ENCODE peak calls at places on chromosomes 11 and 22, in seven cellular contexts. X, F, Y, V, M, Q and E are unnamed samples.

GRCh38 chr11:67438121-67438902 is 830 bp upstream of the PTPRCAP start:
- DNase-seq in F (peak), Y (no peak), V (no peak), Q (no peak), M (no peak), X (no peak), E (no peak)

GRCh38 chr11:73237471-73238290 is 19.6 kb downstream of the P2RY2 start:
- DNase-seq in F (no peak), X (peak), M (peak), V (no peak), Y (peak), Q (no peak), E (peak)

GRCh38 chr11:71284525-71285092 is 32.2 kb upstream of the SHANK2 start:
- DNase-seq in M (no peak), V (no peak), X (no peak), F (peak), Q (no peak), Y (peak), E (no peak)

GRCh38 chr11:26062665-26063064 is 269.3 kb upstream of the ANO3 start:
- DNase-seq in Y (no peak), Q (no peak), V (no peak), F (no peak), M (no peak), X (peak), E (peak)

GRCh38 chr22:17694752-17695151 is 56.2 kb downstream of the BCL2L13 start:
- DNase-seq in M (no peak), Q (no peak), X (no peak), Y (no peak), V (no peak), F (no peak), E (no peak)

GRCh38 chr11:36349345-36350136 is 53.5 kb downstream of the PRR5L start:
- DNase-seq in F (no peak), M (no peak), Q (no peak), Y (no peak), X (no peak), V (no peak), E (no peak)

GRCh38 chr11:35598254-35599125 is 19.8 kb upstream of the FJX1 start:
- DNase-seq in F (no peak), Q (no peak), Y (no peak), X (no peak), V (no peak), M (no peak), E (no peak)

GRCh38 chr11:78957481-78958245 is 383.0 kb upstream of the NARS2 start:
- DNase-seq in V (peak), X (no peak), M (no peak), Y (no peak), Q (no peak), F (no peak), E (peak)

GRCh38 chr11:70511345-70511744 is 113.0 kb downstream of the CTTN start:
- DNase-seq in M (no peak), F (no peak), V (no peak), Q (no peak), Y (no peak), X (no peak), E (no peak)

DNA sequence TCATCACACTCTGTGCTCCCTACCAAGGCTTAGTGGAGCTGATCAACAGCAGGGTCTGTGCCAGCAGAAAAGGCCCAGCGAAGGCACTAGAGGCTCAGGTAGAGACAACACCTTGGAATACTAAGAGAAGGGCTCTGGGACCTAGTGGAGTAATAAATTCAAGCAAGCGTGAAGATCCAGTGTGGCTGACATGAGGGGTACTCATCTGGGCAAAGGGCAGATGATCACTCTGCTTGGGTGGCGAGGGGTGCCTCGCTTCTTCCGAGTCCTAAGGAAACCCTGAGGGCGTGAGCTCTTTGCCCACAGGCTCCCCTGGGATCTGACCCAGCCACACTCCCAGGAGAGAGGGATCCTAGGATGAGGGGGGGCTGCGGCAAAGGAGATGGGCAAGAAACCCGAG is 3.5 kb upstream of the TPBGL start:
- DNase-seq in F (no peak), Q (no peak), X (no peak), Y (no peak), M (no peak), V (no peak), E (no peak)
- TF ChIP-seq CTCF in F (no peak), Q (no peak), X (no peak), Y (no peak), M (no peak), V (no peak), E (no peak)

GRCh38 chr11:55707029-55707428 is 45.0 kb downstream of the OR4C6 start:
- DNase-seq in Q (no peak), Y (no peak), F (no peak), M (no peak), V (no peak), X (peak), E (peak)
- TF ChIP-seq CTCF in Q (peak), Y (no peak), F (peak), M (peak), V (peak), X (peak), E (peak)

GRCh38 chr11:92269841-92270240 is 45.2 kb downstream of the FAT3 start:
- DNase-seq in Q (no peak), Y (no peak), X (no peak), M (no peak), F (no peak), V (no peak), E (no peak)

GRCh38 chr11:92269021-92269420 is 44.4 kb downstream of the FAT3 start:
- DNase-seq in M (no peak), Y (no peak), V (no peak), Q (no peak), X (peak), F (no peak), E (peak)

GRCh38 chr11:92268546-92268945 is 43.9 kb downstream of the FAT3 start:
- DNase-seq in Y (no peak), V (no peak), M (no peak), F (no peak), Q (no peak), X (peak), E (no peak)

GRCh38 chr11:92266821-92267220 is 42.2 kb downstream of the FAT3 start:
- DNase-seq in X (no peak), Y (no peak), M (no peak), F (no peak), V (no peak), Q (no peak), E (no peak)

DNA sequence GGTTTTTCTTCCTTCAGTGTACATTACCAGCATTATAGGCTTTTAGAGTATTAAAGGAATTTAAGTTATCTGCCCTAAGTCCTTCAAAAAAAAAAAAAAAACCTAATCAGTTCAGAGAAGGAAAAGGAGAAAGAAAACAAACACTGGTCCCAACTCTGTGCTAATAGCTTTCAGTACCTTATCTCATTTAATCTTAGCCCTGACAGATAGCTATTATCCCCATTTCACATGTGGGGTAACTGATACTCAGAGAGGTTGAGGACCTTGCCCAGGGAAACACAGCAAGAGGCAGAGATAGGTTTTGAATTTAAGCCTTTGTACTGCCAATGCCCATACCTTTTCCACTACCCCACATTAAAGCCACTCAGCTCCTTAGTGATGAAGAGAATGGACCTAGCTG is 43.4 kb downstream of the FAT3 start:
- DNase-seq in Q (no peak), Y (no peak), M (no peak), F (no peak), X (no peak), V (no peak), E (no peak)
- TF ChIP-seq CTCF in Q (no peak), Y (no peak), M (no peak), F (no peak), X (no peak), V (no peak), E (no peak)

DNA sequence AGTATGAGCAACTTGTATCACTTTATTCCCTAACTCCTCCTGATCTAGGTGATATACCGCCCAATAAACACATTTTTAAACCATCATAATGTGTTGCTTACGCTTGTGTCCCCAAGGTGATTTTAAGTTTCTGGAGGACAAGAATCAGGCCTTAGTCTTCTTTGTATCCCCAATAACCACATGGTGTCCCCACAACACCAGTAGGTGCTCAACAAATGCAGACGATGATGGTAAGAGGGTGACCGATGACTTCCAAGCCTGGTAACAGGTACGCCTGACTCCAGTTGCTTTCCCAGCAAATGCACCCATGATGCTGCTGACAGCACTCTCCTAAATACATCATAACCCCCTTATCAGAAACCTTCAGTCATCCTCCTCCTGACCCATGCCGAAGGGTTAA is 64.2 kb downstream of the EFCAB6 start:
- DNase-seq in Q (no peak), V (no peak), X (no peak), F (no peak), M (no peak), Y (no peak), E (peak)
- TF ChIP-seq CTCF in Q (no peak), V (peak), X (peak), F (no peak), M (no peak), Y (no peak), E (no peak)

GRCh38 chr11:125064070-125064469 is 965 bp downstream of the SLC37A2 start:
- DNase-seq in Y (no peak), F (no peak), M (no peak), V (no peak), X (no peak), Q (no peak), E (no peak)

GRCh38 chr11:125061237-125061636 is 1.9 kb upstream of the SLC37A2 start:
- DNase-seq in V (no peak), Y (no peak), F (no peak), Q (no peak), X (no peak), M (no peak), E (no peak)

GRCh38 chr11:125062196-125062930 is 742 bp upstream of the SLC37A2 start:
- DNase-seq in F (no peak), Y (no peak), M (no peak), V (no peak), Q (no peak), X (no peak), E (no peak)

GRCh38 chr11:125063429-125064043 is 431 bp downstream of the SLC37A2 start:
- DNase-seq in Y (peak), F (no peak), M (no peak), Q (peak), X (no peak), V (no peak), E (no peak)

DNA sequence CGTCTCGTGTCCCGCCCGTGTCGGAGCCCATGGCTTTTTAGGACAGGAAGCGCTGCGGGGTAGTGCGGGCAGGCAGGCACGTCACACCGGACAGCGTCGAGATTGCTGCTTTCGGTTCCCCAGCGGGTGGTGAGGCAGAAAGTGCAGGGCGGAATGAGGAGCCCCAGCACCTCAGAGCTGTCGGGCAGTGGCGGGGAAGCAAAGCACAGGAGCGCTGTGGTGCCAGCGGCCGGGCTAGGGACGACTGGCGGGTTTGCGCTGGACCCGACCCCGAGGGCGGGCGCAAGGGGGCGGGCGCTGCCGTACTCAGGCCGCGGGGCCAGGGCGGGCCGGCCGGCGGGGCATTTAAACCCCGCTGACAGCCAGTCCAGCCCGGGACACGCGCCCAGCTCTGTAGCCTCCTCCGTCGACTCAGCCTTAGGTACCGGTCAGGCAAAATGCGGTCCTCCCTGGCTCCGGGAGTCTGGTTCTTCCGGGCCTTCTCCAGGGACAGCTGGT is at the start of gene SLC37A2:
- DNase-seq in V (no peak), X (peak), Q (peak), F (peak), Y (peak), M (peak), E (peak)
- TF ChIP-seq CTCF in V (no peak), X (no peak), Q (peak), F (peak), Y (no peak), M (peak), E (no peak)

DNA sequence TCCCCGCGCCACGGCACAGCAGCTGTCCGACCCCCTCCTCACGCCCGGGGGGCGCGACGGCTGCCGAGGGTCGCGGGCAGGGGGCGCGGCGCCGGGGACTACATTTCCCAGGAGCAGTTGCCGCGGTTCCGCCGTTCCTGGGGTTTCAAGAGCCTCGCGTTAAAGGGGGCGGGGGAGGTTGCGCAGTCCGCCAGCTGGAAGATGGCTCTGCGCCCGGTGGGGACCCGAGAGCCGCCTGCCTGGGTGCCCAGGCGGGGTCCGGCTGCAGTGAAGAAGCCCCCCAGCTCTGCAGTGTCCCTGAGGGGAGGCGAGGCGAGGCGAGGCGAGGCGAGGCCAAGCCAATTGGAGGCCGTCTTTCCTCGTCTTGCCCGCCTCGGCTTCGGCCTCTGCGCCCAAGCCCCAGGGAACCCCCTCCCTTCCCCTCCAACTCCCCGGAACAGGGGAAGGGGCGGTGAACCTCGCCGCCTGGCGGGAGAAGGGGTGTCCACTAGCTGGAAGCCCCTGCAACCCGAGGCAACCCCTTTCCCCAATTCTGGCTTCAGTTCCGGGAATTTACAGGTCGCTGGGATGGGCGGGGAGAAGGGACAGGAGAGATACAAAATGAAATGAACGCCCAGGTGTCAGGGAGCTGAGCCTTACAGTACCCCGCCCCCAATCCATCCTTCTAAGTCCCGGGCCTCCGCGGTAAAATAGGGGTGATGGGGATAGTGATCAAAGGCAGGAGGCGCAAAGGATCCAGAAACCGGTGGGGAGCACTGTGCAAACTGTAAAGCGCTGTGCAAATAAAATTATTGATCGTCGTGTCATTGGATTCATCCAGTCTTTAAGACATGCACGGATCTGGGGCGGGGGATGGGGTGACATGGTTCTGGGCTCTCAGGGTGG is 5.2 kb upstream of the GCAT start:
- DNase-seq in F (peak), M (peak), Q (no peak), V (no peak), Y (peak), X (peak), E (peak)
- TF ChIP-seq CTCF in F (no peak), M (no peak), Q (peak), V (no peak), Y (no peak), X (no peak), E (no peak)

DNA sequence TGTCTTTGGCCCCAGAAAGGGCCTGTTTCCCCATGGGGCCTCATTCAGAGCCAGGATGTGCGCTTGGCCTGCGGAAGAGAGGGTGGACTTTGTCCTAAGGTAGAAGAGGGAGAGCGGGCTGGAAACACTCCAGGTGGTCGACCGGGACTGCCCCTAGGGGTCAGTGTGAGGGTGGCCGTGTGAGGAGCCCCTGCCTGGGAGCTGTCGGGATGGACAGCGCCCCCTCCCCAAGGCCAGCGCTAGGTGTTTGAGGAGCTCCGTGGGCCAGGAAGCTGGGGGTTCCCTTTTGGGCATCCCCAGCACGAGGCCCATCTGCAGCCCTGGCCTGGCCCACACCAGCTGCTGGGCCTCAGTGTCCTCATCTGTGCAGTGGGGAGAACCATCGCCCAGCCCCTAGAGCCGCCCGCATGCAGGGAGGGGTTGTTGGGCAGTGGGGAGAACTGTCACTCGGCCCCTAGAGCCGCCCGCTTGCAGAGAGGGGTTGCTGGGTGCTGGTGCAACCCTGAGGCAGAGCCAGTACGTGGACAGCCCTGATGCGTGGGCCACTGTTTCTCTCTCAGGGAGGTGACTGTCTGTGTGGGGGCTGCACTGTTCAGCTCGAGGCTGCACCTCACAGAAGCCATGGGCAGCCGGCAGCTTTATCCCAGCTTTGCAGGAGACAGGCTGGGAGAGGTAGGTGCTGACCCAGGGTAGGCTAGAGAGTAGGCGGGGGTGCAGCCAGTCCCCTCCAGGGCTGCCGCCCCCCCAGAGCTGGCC is 1319.9 kb downstream of the BRD1 start:
- DNase-seq in F (no peak), M (no peak), Q (no peak), V (no peak), Y (no peak), X (no peak), E (no peak)
- TF ChIP-seq CTCF in F (no peak), M (no peak), Q (no peak), V (no peak), Y (no peak), X (no peak), E (no peak)